ENCODE peak calls at places on chromosomes 6 and 20, in four cellular contexts. F, T, O and H are unnamed samples. For H3K9me3, the result is how much of the 10 kb centered on the place peaks cover.

GRCh38 chr6:165441176-165441575 is 131.8 kb upstream of the C6orf118 start:
- DNase-seq in O (no peak), T (no peak), F (no peak), H (no peak)

GRCh38 chr6:129105793-129106192 is 222.9 kb downstream of the LAMA2 start:
- DNase-seq in O (no peak), T (no peak), F (no peak), H (no peak)

GRCh38 chr6:73339340-73339739 is 14.7 kb downstream of the DPPA5 start:
- DNase-seq in T (no peak), F (no peak), O (no peak), H (no peak)

GRCh38 chr20:55253765-55254164 is 751.6 kb downstream of the CBLN4 start:
- DNase-seq in F (no peak), T (no peak), O (no peak), H (no peak)

GRCh38 chr6:112839525-112839961 is 492.4 kb downstream of the RFPL4B start:
- DNase-seq in O (peak), F (no peak), T (no peak), H (no peak)

GRCh38 chr20:54173653-54174451 is at the start of gene CYP24A1:
- DNase-seq in T (no peak), O (no peak), F (no peak), H (no peak)

GRCh38 chr6:104754788-104755409 is 104.8 kb downstream of the HACE1 start:
- DNase-seq in F (no peak), O (no peak), T (no peak), H (no peak)

GRCh38 chr6:56758120-56758519 is 115.4 kb upstream of the DST start:
- DNase-seq in T (no peak), O (no peak), F (no peak), H (no peak)

GRCh38 chr20:48155231-48155630 is 369.9 kb upstream of the SULF2 start:
- DNase-seq in T (no peak), O (no peak), F (no peak), H (no peak)

GRCh38 chr6:20670750-20671149 is 136.5 kb downstream of the CDKAL1 start:
- DNase-seq in O (no peak), T (no peak), F (no peak), H (no peak)

GRCh38 chr20:2805682-2806350 is 5.4 kb upstream of the CPXM1 start:
- DNase-seq in O (no peak), T (no peak), F (no peak), H (no peak)

GRCh38 chr6:168133707-168134398 is 54.8 kb upstream of the FRMD1 start:
- DNase-seq in T (no peak), O (no peak), F (no peak), H (no peak)

GRCh38 chr20:25036331-25036936 is 21.5 kb downstream of the ACSS1 start:
- DNase-seq in F (no peak), O (no peak), T (no peak), H (no peak)

GRCh38 chr20:33995053-33995816 is 1.5 kb downstream of the RALY start:
- DNase-seq in F (no peak), O (no peak), T (no peak), H (no peak)

GRCh38 chr20:12925214-12925755 is 83.5 kb upstream of the SPTLC3 start:
- DNase-seq in F (no peak), T (no peak), O (peak), H (peak)
- H3K27ac ChIP-seq in F (no peak), T (no peak), O (no peak), H (no peak)

DNA sequence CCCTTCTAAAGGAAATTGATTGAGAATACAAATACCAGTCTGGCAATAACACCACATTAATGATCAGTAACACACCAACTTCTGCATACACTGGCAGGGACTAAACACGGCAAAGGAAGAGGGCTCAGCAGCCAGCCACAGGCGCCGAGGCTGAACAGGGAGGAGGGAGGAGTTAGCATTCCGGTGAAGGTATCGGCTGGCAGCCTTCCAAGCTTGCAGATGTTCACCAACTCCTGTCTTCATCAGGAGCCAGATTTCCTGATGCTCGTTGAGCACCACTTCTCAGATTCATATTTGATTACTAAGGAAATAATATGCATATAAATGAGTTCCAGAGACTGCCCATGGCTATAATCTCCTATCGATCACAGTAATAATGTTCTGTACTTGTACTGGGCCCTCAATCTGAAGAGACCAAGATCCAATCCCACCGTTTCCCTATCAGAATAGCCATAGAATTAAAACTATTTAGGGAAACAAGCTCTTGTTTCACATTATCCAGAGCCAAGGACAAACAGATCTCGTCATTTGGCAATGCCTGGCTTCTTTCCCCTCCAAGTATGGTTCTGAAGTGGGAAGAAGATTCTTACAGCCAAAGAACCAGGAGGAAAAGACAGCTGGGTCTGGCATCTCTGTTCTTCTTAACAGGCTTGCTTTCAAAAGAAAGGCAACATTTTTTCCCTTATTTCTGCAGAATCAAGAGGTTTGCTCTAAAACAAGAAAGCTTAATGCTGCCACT is 42.2 kb downstream of the GFOD1 start:
- DNase-seq in F (no peak), T (peak), O (no peak), H (no peak)
- H3K4me3 ChIP-seq in F (no peak), T (peak), O (no peak), H (no peak)

DNA sequence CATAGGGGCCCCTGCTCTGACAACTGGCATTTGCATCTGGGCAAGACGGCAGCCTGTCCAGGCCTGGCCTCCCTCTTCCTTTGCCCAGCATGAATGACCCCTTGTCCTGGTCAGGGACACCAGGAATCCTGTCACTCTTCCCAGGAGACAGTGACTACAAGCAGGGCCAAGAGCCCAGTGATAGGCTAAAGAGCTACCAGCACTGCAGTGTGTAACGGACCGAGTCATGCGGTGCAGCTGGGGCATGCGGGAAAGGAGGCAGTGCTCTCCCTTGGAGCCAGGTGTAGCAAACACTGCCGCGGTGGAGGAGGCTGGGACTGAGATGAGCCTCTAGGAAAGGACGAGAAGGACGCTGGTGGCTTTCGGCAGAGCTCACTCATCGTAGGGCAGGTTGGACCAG is 38.7 kb upstream of the DSP start:
- DNase-seq in O (no peak), F (no peak), T (no peak), H (no peak)
- H3K9me3 ChIP-seq in O (under half), F (under half), T (under half), H (under half)

DNA sequence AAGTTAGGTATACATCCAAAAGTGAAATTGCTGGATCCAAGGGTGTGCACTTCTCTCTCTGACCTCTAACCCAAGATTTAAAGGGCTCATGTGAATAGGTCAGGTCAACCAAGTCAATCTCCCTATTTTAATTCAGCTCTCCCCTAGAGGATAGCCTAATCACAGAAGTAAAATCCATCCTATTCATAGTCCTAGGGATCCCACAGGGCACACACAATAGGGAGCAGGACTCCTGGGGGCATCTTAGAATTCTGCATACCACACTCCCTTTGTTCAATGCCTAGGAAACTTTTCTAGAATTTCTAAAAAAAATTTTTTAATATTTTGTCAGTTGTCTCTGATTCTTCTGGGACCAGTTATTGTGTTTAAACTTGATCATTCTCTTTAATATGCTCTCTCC is 35.1 kb downstream of the CST9L start:
- DNase-seq in T (no peak), O (no peak), F (no peak), H (peak)
- H3K27ac ChIP-seq in T (no peak), O (no peak), F (no peak), H (no peak)

DNA sequence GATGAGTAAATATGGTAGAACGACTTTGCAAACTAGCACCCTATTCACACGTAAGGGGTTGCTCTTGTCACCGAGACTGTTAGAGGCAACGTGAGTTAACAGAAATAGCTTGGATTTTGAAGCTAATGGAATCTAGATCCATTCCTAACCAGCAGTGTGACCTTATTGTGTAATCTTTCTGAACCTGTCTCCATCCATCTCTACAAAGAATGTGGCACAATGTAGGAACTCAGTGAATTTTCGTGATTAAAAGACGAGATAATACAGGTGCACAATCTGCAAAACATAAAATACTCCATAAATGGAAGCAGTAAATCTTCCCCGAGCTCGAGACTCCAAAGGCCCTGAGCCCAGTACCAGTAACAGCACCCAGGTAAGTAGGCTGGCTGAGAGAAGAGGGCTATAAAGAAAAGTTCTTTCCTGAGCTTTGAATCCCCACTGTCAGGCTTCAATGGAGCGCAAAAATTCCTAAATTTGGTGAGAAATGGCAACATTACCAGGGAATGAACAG is 801 bp upstream of the KIFC1 start:
- DNase-seq in F (no peak), O (no peak), T (no peak), H (no peak)
- H3K4me3 ChIP-seq in F (peak), O (peak), T (peak), H (no peak)

GRCh38 chr6:137181876-137182653 is 8.6 kb upstream of the IL22RA2 start:
- DNase-seq in O (no peak), F (no peak), T (no peak), H (no peak)
- H3K9me3 ChIP-seq in O (under half), F (under half), T (under half), H (under half)

DNA sequence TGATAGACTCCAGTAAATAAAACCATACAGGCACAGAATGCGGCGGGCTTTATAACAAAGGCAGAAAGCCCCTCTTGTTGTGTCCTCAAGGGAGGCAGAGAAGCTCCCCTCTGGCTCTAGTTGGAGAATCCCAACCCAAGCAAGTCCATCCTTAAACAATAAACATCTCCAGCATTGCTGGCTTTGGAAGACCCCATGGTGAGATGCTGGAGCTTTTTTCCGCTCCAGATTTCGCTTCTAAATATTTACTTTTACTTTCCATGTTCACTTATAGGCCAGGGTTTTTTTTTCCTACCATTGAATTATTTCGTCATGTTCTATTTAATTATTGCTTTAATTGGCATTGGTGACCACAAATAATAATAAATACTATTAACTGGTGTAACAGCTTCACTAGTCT is 176.2 kb downstream of the MTHFD1L start:
- DNase-seq in F (no peak), O (no peak), T (no peak), H (no peak)
- H3K27ac ChIP-seq in F (no peak), O (peak), T (peak), H (no peak)

DNA sequence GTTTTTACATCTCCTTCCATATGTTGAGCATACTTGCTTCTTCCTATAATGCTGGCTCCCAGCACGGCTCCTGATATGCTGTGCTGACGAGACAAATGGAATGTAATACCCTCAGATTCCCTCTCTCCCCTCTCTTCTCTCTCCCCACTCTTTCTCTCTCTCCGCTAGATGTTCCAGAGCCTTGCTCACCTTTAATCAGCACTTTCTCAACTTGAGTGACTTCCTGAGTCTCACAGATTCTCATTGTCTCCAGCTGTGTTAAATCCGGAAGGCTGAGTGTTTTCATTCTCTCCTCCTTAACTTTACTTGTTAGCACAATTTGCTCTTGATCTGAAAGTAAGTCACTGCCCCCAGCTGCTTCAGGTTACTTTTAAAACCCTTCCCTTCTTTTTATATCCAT is 22.6 kb downstream of the RCAN2 start:
- DNase-seq in O (no peak), T (no peak), F (no peak), H (no peak)
- H3K4me3 ChIP-seq in O (no peak), T (no peak), F (no peak), H (no peak)

GRCh38 chr20:59837623-59838394 is 95.6 kb downstream of the SYCP2 start:
- DNase-seq in T (no peak), O (no peak), F (no peak), H (no peak)
- H3K9me3 ChIP-seq in T (under half), O (under half), F (under half), H (under half)

GRCh38 chr6:14151773-14152172 is 34.2 kb downstream of the CD83 start:
- DNase-seq in F (no peak), O (no peak), T (no peak), H (no peak)

GRCh38 chr6:14148471-14148870 is 30.9 kb downstream of the CD83 start:
- DNase-seq in F (no peak), T (no peak), O (no peak), H (no peak)

GRCh38 chr6:14146459-14147096 is 29.0 kb downstream of the CD83 start:
- DNase-seq in F (no peak), O (no peak), T (no peak), H (no peak)

GRCh38 chr6:14147891-14148290 is 30.3 kb downstream of the CD83 start:
- DNase-seq in T (no peak), O (no peak), F (no peak), H (no peak)

DNA sequence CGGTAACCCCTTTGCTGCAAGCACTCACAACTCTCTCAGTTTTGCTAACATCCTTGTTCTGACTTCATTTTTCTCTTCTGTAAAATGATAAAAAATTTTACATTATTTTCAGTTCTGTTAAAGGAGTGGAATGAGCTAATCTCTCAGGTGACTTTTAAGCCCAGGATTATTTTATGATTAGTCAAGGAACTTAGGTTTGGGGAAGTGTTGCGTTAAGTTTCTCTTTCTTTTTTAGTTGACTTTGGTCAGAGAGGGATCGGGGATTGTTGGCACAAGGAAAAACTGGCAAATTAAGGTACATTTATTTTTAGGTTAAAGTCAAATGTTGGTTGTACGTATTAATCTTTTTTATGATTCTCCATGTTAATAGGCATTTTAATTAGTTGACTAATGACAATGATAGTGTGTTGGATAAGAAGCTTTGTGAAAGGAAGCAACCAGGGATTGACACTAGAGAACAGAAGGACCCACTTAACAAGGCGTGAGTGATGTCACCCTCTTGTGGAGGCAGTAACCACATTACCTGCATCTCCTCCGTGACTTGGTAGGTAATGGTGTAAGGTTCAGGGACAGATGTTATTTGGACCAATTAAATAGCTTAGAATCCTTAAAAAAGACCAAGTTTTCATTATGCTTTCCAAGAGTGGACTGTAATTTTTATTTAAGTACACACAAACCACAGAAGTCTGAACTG is 31.6 kb downstream of the CD83 start:
- DNase-seq in O (no peak), F (no peak), T (no peak), H (no peak)
- H3K27ac ChIP-seq in O (no peak), F (no peak), T (no peak), H (no peak)